ENCODE peak calls at places on chromosome 12, in ten cellular contexts. F, Y, Q, M, B, N, A, W, D and E are unnamed samples.

GRCh38 chr12:8081228-8081920 is 700 bp upstream of the NECAP1 start:
- DNase-seq in F (no peak), Y (no peak), Q (no peak), M (no peak), B (peak), N (no peak), A (no peak), W (no peak), D (no peak), E (no peak)

GRCh38 chr12:93415723-93416464 is 25.9 kb downstream of the UBE2N start:
- DNase-seq in F (no peak), Y (no peak), Q (no peak), M (no peak), B (no peak), N (peak), A (peak), W (no peak), D (peak), E (no peak)

GRCh38 chr12:96578526-96579125 is 89.2 kb downstream of the CFAP54 start:
- DNase-seq in F (peak), Y (peak), Q (no peak), M (no peak), B (no peak), N (peak), A (peak), W (no peak), D (peak), E (peak)

GRCh38 chr12:98420403-98420800 is 95.0 kb upstream of the TMPO start:
- DNase-seq in F (no peak), Y (no peak), Q (no peak), M (no peak), B (no peak), N (no peak), A (no peak), W (no peak), D (no peak), E (no peak)

GRCh38 chr12:13039557-13039956 is 4.6 kb upstream of the FAM234B start:
- DNase-seq in F (no peak), Y (no peak), Q (no peak), M (no peak), B (peak), N (no peak), A (no peak), W (no peak), D (no peak), E (no peak)

GRCh38 chr12:53999596-54000104 is 311 bp upstream of the HOXC9 start:
- DNase-seq in F (no peak), Y (peak), Q (no peak), M (no peak), B (peak), N (no peak), A (peak), W (peak), D (no peak), E (no peak)

GRCh38 chr12:11497995-11498394 is 102.6 kb upstream of the PRB2 start:
- DNase-seq in F (no peak), Y (no peak), Q (no peak), M (no peak), B (no peak), N (no peak), A (no peak), W (no peak), D (no peak), E (no peak)

GRCh38 chr12:31343139-31343538 is 17.2 kb upstream of the SINHCAF start:
- DNase-seq in F (no peak), Y (no peak), Q (no peak), M (no peak), B (peak), N (no peak), A (no peak), W (no peak), D (no peak), E (no peak)

GRCh38 chr12:2664721-2665577 is 129.8 kb upstream of the FKBP4 start:
- DNase-seq in F (no peak), Y (no peak), Q (no peak), M (no peak), B (peak), N (no peak), A (no peak), W (no peak), D (no peak), E (no peak)

DNA sequence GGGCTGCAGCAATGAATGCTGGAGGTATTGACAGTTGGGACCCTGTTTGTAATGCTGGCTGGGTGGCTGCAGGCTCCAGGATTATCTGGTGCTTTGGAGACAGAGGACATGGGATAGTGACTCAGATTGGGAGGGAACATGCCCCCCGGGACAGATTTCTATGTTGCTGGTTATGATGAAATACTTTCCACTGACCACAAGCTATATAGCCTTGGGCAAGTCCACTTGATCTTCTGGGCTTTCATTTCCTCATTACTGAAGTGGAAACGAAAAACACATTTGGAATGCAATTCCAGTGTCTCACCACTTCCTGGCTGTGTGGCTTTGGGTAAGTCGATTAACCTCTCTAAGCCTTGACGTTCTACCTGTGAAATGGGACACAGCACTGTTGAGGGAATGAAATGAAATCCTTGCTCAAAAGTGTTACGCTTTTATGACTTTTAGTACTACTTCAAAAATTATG is 6.3 kb upstream of the TPCN1 start:
- DNase-seq in F (peak), Y (peak), Q (no peak), M (no peak), B (peak), N (peak), A (peak), W (no peak), D (peak), E (peak)
- TF ChIP-seq CTCF in F (no peak), Y (no peak), Q (no peak), M (no peak), B (peak), N (no peak), A (no peak), W (no peak), D (no peak), E (no peak)

DNA sequence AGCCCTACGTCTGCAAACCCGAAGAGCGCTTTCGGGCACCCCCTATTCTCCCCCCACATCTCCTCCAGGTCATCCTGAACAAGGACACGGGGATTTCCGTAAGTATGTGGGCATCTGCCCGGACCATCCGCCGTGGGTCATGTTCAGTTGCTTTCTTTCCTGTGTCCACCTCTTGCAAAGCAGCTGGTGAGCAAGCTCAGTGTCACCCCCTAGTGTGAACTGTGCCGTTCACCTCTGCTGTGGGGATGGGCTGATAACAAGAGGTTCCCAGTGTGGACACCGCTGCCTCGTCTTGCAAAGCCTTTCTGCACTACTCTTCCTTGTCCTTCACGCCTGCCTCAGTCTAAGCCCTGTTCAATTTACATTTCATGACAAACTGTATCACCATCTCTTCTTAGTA is 8.6 kb downstream of the PRKAB1 start:
- DNase-seq in F (no peak), Y (no peak), Q (no peak), M (no peak), B (no peak), N (no peak), A (no peak), W (peak), D (no peak), E (no peak)
- TF ChIP-seq CTCF in F (no peak), Y (no peak), Q (no peak), M (no peak), B (no peak), N (no peak), A (no peak), W (peak), D (no peak), E (peak)

GRCh38 chr12:106194351-106194750 is 53.5 kb downstream of the CKAP4 start:
- DNase-seq in F (no peak), Y (no peak), Q (no peak), M (no peak), B (no peak), N (no peak), A (no peak), W (no peak), D (no peak), E (no peak)

GRCh38 chr12:106195638-106196037 is 52.2 kb downstream of the CKAP4 start:
- DNase-seq in F (no peak), Y (no peak), Q (peak), M (no peak), B (peak), N (peak), A (peak), W (no peak), D (peak), E (peak)

GRCh38 chr12:106192659-106193403 is 54.1 kb upstream of the NUAK1 start:
- DNase-seq in F (no peak), Y (no peak), Q (no peak), M (no peak), B (no peak), N (no peak), A (no peak), W (no peak), D (no peak), E (no peak)

GRCh38 chr12:106193404-106194215 is 54.2 kb downstream of the CKAP4 start:
- DNase-seq in F (no peak), Y (no peak), Q (no peak), M (no peak), B (no peak), N (no peak), A (no peak), W (no peak), D (no peak), E (no peak)

DNA sequence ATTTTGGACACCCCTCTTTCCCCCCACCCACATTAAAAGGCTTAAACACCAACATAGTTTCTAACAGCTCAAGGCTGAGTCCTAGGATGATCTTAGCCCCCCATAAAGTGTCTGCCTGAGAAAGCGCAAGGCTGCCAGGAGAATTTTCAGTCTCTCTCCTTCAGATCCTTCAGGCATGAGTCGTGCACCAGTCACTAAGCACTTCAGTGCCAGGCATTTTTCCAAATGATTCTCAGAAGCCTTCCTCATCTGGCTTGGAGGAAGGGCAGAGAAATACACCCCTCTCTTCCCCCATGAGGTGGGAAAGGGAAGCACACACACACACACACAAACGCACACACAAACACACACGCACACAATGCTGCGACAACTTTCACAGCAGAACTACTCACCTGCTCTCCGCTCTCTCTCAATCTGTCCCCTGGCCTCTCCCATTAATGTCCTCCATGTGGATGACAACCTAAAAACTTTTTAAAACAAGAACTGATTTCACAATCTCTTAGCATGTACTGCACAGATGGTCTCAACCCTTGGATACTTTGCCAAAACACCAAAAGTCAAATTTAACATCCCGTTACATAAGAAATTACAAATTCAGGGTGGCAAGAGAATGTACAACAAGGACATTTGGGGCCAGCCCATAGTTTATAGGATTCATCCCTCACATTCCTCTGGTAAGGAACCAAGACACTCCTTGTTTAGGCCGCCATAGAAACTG is 49.8 kb downstream of the CKAP4 start:
- DNase-seq in F (peak), Y (no peak), Q (no peak), M (no peak), B (no peak), N (no peak), A (no peak), W (no peak), D (no peak), E (no peak)
- TF ChIP-seq CTCF in F (no peak), Y (no peak), Q (no peak), M (no peak), B (no peak), N (no peak), A (no peak), W (no peak), D (no peak), E (no peak)

DNA sequence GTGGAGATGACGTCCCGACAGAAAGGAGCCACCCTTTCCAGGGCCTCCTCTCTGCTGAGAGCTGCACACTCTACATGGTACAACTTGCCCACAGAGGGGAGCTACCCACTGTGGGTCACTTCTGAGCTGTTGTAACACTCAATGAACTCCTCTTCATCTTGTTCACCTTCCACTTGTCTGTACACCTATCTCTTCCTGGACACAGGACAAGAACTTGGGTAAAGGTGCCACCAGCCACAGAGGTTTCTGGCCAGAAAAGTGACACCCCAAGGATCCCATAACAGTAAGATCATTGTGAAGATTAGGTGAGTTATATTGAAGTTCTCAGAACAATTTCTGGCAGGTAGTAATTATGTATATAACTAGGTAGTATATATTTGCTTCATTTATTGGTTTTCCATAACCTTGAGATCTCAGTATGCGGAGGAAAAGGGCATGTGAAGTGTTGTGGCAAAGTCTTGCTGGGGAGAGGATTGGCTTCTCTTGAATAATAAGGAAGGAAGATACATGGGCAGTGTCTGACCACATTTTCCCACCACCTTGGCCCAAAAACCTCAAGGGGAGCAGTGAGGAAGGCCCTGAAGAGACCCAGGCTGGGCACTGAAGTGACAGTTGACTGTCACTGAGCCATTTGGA is 34.2 kb downstream of the KRT76 start:
- DNase-seq in F (no peak), Y (no peak), Q (no peak), M (no peak), B (no peak), N (no peak), A (no peak), W (no peak), D (no peak), E (no peak)
- TF ChIP-seq CTCF in F (no peak), Y (no peak), Q (no peak), M (no peak), B (no peak), N (no peak), A (no peak), W (no peak), D (no peak), E (no peak)